ENCODE peak calls at places on chromosomes 1 and 21, in four cellular contexts. Q, J, Z and K are unnamed samples.

GRCh38 chr1:228093050-228093906 is 9.8 kb downstream of the C1orf35 start:
- DNase-seq in Q (no peak), J (no peak), Z (no peak), K (no peak)

GRCh38 chr1:244804841-244805240 is 30.6 kb upstream of the COX20 start:
- DNase-seq in Q (no peak), J (no peak), Z (no peak), K (no peak)

GRCh38 chr1:78005755-78006154 is 1.0 kb downstream of the DNAJB4 start:
- DNase-seq in Q (peak), J (peak), Z (no peak), K (peak)

GRCh38 chr1:7389786-7390603 is 381.1 kb upstream of the VAMP3 start:
- DNase-seq in Q (peak), J (no peak), Z (no peak), K (no peak)

GRCh38 chr1:16181887-16182719 is 26.2 kb upstream of the EPHA2 start:
- DNase-seq in Q (peak), J (peak), Z (peak), K (no peak)

GRCh38 chr1:153525088-153525713 is 10.6 kb downstream of the S100A6 start:
- DNase-seq in Q (no peak), J (no peak), Z (no peak), K (no peak)

GRCh38 chr1:8197493-8198282 is 120.2 kb upstream of the SLC45A1 start:
- DNase-seq in Q (peak), J (peak), Z (no peak), K (no peak)

GRCh38 chr1:246591504-246591903 is 25.2 kb downstream of the CNST start:
- DNase-seq in Q (no peak), J (no peak), Z (no peak), K (no peak)

GRCh38 chr1:112646225-112646624 is 26.6 kb downstream of the CAPZA1 start:
- DNase-seq in Q (no peak), J (no peak), Z (no peak), K (no peak)

GRCh38 chr1:65259816-65260215 is 49.5 kb upstream of the DNAJC6 start:
- DNase-seq in Q (no peak), J (no peak), Z (no peak), K (no peak)

GRCh38 chr21:43919871-43920801 is 55.1 kb downstream of the AGPAT3 start:
- DNase-seq in Q (no peak), J (no peak), Z (no peak), K (no peak)

GRCh38 chr1:157626099-157626498 is 28.2 kb upstream of the FCRL4 start:
- DNase-seq in Q (peak), J (peak), Z (peak), K (no peak)

GRCh38 chr1:65260851-65261473 is 48.4 kb upstream of the DNAJC6 start:
- DNase-seq in Q (no peak), J (peak), Z (no peak), K (no peak)

GRCh38 chr1:29209173-29209572 is 21.6 kb downstream of the MECR start:
- DNase-seq in Q (no peak), J (no peak), Z (no peak), K (no peak)

GRCh38 chr1:227587968-227588367 is 24.6 kb downstream of the ZNF678 start:
- DNase-seq in Q (no peak), J (no peak), Z (no peak), K (no peak)

GRCh38 chr1:227192163-227192562 is 126.1 kb downstream of the CDC42BPA start:
- DNase-seq in Q (peak), J (peak), Z (peak), K (no peak)

GRCh38 chr1:169546087-169546995 is 39.9 kb downstream of the F5 start:
- DNase-seq in Q (peak), J (peak), Z (peak), K (peak)

GRCh38 chr1:29237906-29238600 is 1.7 kb downstream of the PTPRU start:
- DNase-seq in Q (peak), J (peak), Z (peak), K (no peak)

GRCh38 chr1:165376041-165376810 is 19.7 kb upstream of the LMX1A start:
- DNase-seq in Q (peak), J (no peak), Z (peak), K (no peak)

GRCh38 chr1:151853411-151853930 is at the start of gene THEM5:
- DNase-seq in Q (no peak), J (no peak), Z (no peak), K (no peak)

GRCh38 chr1:85502625-85503083 is 37.7 kb upstream of the DDAH1 start:
- DNase-seq in Q (peak), J (peak), Z (peak), K (peak)

GRCh38 chr1:93844262-93845045 is 34.6 kb downstream of the DNTTIP2 start:
- DNase-seq in Q (peak), J (peak), Z (peak), K (peak)

GRCh38 chr1:53286950-53287349 is 40.9 kb downstream of the LRP8 start:
- DNase-seq in Q (no peak), J (no peak), Z (no peak), K (no peak)

GRCh38 chr1:57281324-57281723 is 142.5 kb downstream of the DAB1 start:
- DNase-seq in Q (no peak), J (no peak), Z (no peak), K (no peak)

GRCh38 chr1:204027446-204027845 is 45.5 kb upstream of the SOX13 start:
- DNase-seq in Q (no peak), J (no peak), Z (no peak), K (no peak)

GRCh38 chr1:182357913-182358312 is 33.7 kb downstream of the GLUL start:
- DNase-seq in Q (no peak), J (no peak), Z (no peak), K (no peak)

GRCh38 chr1:21342961-21343838 is 52.9 kb upstream of the ECE1 start:
- DNase-seq in Q (no peak), J (no peak), Z (no peak), K (no peak)

GRCh38 chr1:200129480-200129879 is 102.0 kb downstream of the NR5A2 start:
- DNase-seq in Q (no peak), J (no peak), Z (peak), K (no peak)

GRCh38 chr1:41483960-41484844 is at the start of gene EDN2:
- DNase-seq in Q (peak), J (peak), Z (peak), K (no peak)

GRCh38 chr1:186617860-186618780 is 62.1 kb downstream of the PTGS2 start:
- DNase-seq in Q (peak), J (peak), Z (peak), K (no peak)

GRCh38 chr1:172654535-172654934 is 4.4 kb upstream of the FASLG start:
- DNase-seq in Q (no peak), J (peak), Z (no peak), K (no peak)

GRCh38 chr1:189349600-189349999 is 1128.1 kb downstream of the BRINP3 start:
- DNase-seq in Q (no peak), J (no peak), Z (no peak), K (no peak)

GRCh38 chr1:13479171-13479856 is 34.5 kb downstream of the LRRC38 start:
- DNase-seq in Q (no peak), J (no peak), Z (no peak), K (no peak)

GRCh38 chr1:993379-993995 is 6.4 kb downstream of the HES4 start:
- DNase-seq in Q (no peak), J (no peak), Z (no peak), K (no peak)

GRCh38 chr1:154609398-154610380 is 1.7 kb upstream of the ADAR start:
- DNase-seq in Q (peak), J (no peak), Z (peak), K (no peak)

GRCh38 chr1:240210026-240210425 is 118.3 kb downstream of the FMN2 start:
- DNase-seq in Q (no peak), J (no peak), Z (no peak), K (no peak)

GRCh38 chr1:241828576-241828975 is 19.4 kb upstream of the EXO1 start:
- DNase-seq in Q (no peak), J (no peak), Z (peak), K (no peak)

GRCh38 chr1:112251766-112252506 is 144.1 kb upstream of the CTTNBP2NL start:
- DNase-seq in Q (no peak), J (peak), Z (no peak), K (no peak)

GRCh38 chr21:36388835-36389234 is 3.6 kb downstream of the CHAF1B start:
- DNase-seq in Q (no peak), J (peak), Z (peak), K (no peak)

GRCh38 chr21:45102391-45102932 is 28.1 kb downstream of the ADARB1 start:
- DNase-seq in Q (peak), J (peak), Z (peak), K (peak)
- H3K27ac ChIP-seq in Q (peak), J (peak), Z (no peak), K (peak)

GRCh38 chr1:167551359-167551758 is 2.2 kb downstream of the CREG1 start:
- DNase-seq in Q (no peak), J (no peak), Z (no peak), K (no peak)

GRCh38 chr1:167555971-167556714 is 2.6 kb upstream of the CREG1 start:
- DNase-seq in Q (peak), J (peak), Z (peak), K (peak)

GRCh38 chr1:167548059-167548932 is 5.3 kb downstream of the CREG1 start:
- DNase-seq in Q (no peak), J (peak), Z (no peak), K (no peak)

GRCh38 chr1:167553136-167554027 is at the start of gene CREG1:
- DNase-seq in Q (peak), J (peak), Z (peak), K (no peak)

DNA sequence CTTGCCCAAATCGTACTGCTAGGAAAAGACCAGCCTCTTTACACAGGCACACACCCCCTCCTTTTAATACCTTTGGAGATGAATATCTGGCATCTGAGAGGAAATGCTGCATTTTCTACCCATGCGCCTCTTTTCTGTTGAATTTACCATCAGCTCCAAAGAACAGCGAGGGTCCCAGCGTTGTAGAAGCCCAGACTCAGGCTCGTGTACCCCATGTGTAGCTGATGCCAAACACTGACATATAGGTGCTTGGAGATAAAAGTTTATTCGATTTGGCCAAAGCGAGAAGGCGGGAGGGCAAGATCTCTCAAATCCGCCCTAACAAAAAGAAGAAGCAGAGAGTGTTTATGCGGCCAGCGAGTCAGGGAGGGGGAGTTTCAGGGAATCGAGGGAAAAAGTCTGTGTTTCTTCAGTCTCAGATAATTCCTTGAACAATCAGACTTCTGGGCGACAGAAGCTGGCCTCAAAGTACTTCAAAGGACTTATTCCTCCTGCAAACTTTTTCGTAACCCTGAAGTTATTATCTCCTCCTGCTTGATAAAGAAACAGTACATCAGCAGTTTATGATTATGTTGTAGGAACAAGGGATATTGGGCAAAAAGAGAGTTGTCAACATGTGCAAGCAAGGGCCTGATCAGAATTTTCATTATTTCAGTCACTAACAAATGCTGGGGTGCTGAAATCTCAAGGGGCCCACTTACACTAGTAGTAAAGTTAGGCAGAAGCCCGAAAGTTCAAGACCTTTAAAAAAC is 642 bp upstream of the CREG1 start:
- DNase-seq in Q (no peak), J (no peak), Z (peak), K (no peak)
- H3K27ac ChIP-seq in Q (peak), J (peak), Z (no peak), K (no peak)

GRCh38 chr1:211730347-211730746 is 54.9 kb upstream of the NEK2 start:
- DNase-seq in Q (no peak), J (no peak), Z (no peak), K (no peak)
- H3K27ac ChIP-seq in Q (no peak), J (peak), Z (no peak), K (no peak)

GRCh38 chr1:206653715-206654459 is 18.6 kb downstream of the DYRK3 start:
- DNase-seq in Q (no peak), J (no peak), Z (no peak), K (no peak)
- H3K27ac ChIP-seq in Q (no peak), J (no peak), Z (no peak), K (no peak)

GRCh38 chr1:220366269-220366668 is 94.0 kb upstream of the RAB3GAP2 start:
- DNase-seq in Q (no peak), J (no peak), Z (no peak), K (no peak)

GRCh38 chr1:220367833-220368232 is 95.6 kb upstream of the RAB3GAP2 start:
- DNase-seq in Q (no peak), J (no peak), Z (no peak), K (no peak)

GRCh38 chr1:220369511-220369910 is 97.3 kb upstream of the RAB3GAP2 start:
- DNase-seq in Q (no peak), J (no peak), Z (no peak), K (no peak)

GRCh38 chr1:220370041-220370700 is 97.9 kb upstream of the RAB3GAP2 start:
- DNase-seq in Q (no peak), J (peak), Z (no peak), K (peak)

DNA sequence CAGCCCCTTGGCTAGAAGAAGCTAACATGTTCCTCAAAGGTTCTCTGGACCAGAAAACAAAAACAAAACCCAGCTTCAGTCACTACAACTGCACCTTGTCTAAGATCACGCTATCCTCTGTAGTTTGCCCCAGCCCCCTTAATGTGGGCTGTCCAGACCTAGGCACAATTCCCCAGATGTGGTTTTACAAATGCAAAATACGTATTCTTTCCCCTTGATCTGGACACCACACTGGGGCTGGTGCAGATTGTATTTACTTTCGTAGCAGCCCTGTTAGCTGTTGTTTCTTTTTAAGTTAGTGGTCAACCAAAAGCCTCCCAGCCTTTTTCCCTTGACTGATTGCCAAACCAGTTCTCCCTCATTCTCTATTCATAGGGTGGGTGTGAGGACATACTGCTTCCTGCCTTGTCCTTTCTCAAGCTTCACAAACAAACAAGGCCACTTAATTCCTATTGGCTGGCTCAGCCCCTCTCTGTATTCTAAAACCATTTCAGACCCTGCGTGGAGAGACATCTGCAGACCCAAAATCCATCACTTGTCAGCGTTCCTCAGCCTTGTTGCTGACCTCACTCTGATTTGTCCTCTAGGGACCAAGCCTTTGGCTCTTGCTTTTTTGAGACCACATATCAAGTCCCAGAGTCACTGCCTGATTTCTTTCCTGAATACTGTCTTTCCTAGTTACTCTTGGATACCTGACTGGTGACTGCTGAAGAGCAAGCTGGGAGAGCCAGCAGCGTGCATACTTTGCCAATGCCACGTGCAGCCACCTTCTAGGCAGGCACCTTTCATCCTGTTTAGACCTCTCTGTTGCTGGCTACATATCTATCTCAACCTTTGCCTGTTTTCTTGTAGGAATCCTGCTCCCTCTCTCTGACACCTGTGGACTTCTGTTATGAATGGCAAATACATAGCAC is 96.4 kb upstream of the RAB3GAP2 start:
- DNase-seq in Q (no peak), J (no peak), Z (peak), K (no peak)
- H3K27ac ChIP-seq in Q (no peak), J (no peak), Z (no peak), K (no peak)

DNA sequence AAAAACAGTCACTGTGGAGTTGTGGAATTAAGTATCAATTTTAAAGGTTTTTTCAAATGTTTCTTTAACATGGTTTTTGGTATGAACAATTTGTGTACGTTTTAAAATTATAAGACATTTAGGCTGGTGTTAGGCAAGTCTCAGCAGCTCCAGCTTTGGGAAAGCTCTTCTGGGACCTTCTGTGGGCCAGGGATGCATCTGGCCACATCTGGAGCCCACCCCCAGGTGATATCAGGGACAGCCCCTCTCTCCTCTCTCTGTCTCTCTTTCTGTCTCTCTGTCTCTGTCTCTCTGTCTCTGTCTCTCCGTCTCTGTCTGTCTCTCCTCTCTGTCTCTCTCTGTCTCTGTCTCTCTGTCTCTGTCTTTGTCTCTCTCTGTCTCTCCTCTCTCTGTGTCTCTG is 1.3 kb upstream of the COL6A1 start:
- DNase-seq in Q (no peak), J (no peak), Z (no peak), K (no peak)
- H3K27ac ChIP-seq in Q (peak), J (no peak), Z (no peak), K (no peak)

DNA sequence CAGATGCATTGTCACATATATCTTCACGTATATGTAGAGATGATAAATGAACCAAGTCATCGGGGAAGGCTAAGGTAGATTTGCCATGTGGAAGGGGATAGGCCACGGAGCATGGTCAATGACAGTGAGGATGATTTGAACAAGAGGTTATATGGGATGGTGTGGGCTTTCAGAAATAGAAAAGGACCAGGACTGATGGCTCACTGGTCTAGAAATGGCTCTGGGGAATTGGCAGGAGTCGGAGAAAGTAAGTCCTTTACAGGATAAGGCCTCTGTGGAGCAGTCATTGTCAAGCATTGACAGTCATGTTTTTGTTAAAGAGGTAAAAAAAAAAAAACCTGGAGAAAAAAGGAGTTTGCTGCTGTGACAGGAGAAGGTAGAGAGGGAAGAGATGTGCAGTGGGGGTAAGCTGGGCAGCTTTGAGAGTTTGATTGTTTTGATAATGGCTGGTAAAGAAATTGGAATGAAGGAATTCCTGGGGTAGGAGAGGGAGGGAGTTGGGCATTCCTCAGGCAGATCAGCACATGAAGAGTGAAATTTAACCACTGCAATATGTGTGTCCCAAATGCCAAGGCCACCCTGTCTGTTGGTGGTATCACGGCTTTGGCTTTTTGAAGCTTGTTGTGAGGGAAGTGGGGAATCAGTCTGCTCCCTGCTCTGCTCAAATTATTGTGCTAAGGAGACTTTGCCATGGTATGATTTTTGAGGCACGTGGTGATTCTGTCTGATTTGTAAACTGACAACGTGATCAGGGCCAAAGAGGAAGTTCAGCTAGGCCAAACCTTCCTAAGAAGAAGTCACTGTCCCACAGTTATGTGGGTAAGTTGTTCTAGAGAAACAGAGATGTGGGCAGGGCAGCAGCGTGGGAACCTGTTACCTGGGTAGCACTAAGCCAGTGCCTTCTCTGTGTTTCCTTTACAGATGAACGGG is 26.0 kb downstream of the MACF1 start:
- DNase-seq in Q (no peak), J (no peak), Z (peak), K (no peak)
- H3K27ac ChIP-seq in Q (no peak), J (peak), Z (peak), K (no peak)

DNA sequence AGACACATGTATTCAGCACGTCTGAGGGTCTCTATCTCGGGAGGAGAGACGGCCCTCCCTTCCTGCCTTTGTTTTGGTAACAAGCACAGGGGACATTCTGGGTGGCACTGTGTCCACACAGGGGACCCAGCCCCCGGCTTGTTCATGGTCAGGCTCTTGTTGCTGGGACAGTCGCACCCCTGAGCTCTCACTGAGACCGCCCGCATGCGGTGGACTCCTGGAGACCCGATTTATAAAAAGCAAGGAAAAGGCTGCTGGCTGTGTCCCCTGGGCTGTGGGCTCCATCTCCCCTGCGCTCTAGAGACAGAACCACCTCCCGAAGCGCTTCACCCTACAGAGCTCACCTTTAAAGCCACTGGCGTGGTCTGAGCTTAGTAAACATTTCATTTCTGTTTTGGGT is 103.4 kb downstream of the WDR4 start:
- DNase-seq in Q (no peak), J (no peak), Z (no peak), K (no peak)
- H3K27ac ChIP-seq in Q (no peak), J (no peak), Z (no peak), K (no peak)